ENCODE peak calls at places on chromosomes 3 and 15, in nine cellular contexts. O is foreskin fibroblast; S is NCI-H748 treated with DMSO at 0.1 percent for 48 hours; G is Ammon's horn; C is aorta; W is stimulated activated CD8-positive, alpha-beta memory T cell treated with anti-CD3 and anti-CD28 coated beads, Interleukin-7, amount 100 ng/mL, for 48 hours; V is GOT3; K is stimulated activated CD4-positive, alpha-beta T cell treated with anti-CD3 and anti-CD28 coated beads, Interleukin-15, amount 100 ng/mL, for 1 hour; M is Daoy. T is an unnamed sample.

GRCh38 chr3:182083112-182083511 is 371.4 kb downstream of the SOX2 start:
- DNase-seq in K (no peak), W (no peak), C (no peak), S (no peak), G (no peak), M (peak), O (peak), V (no peak), T (no peak)

GRCh38 chr15:77606142-77607034 is 26.3 kb downstream of the LINGO1 start:
- DNase-seq in V (no peak), C (no peak), W (no peak), M (peak), S (no peak), O (no peak), K (no peak), G (no peak), T (no peak)

GRCh38 chr3:14231998-14232501 is 53.4 kb downstream of the LSM3 start:
- DNase-seq in W (no peak), C (no peak), M (no peak), V (no peak), O (peak), G (no peak), S (no peak), K (no peak), T (no peak)

GRCh38 chr3:132561003-132561402 is 36.1 kb upstream of the ACKR4 start:
- DNase-seq in V (no peak), S (no peak), K (no peak), O (no peak), C (no peak), G (no peak), M (no peak), W (no peak), T (no peak)

GRCh38 chr3:100260081-100260684 is 609 bp upstream of the TBC1D23 start:
- DNase-seq in W (no peak), C (peak), M (peak), S (no peak), G (peak), K (no peak), V (no peak), O (no peak), T (peak)

GRCh38 chr3:13189639-13190375 is 116.6 kb upstream of the IQSEC1 start:
- DNase-seq in W (no peak), O (peak), S (no peak), M (peak), K (no peak), V (no peak), G (no peak), C (no peak), T (no peak)

GRCh38 chr3:74410276-74410941 is 204.1 kb downstream of the CNTN3 start:
- DNase-seq in K (no peak), O (no peak), V (no peak), M (no peak), C (no peak), S (no peak), G (no peak), W (no peak), T (no peak)

GRCh38 chr15:32669870-32670623 is 28.5 kb downstream of the SCG5 start:
- DNase-seq in W (no peak), O (peak), M (no peak), G (peak), K (no peak), S (no peak), V (no peak), C (no peak), T (peak)

GRCh38 chr3:172522871-172523818 is at the start of gene TNFSF10:
- DNase-seq in K (peak), O (no peak), V (no peak), C (peak), S (no peak), M (peak), G (peak), W (peak), T (no peak)

GRCh38 chr3:43246956-43247355 is 39.4 kb upstream of the SNRK start:
- DNase-seq in M (no peak), W (no peak), C (no peak), G (no peak), O (no peak), V (no peak), K (no peak), S (no peak), T (no peak)

GRCh38 chr3:55557549-55557948 is 70.4 kb upstream of the WNT5A start:
- DNase-seq in W (no peak), M (no peak), S (no peak), G (no peak), C (no peak), K (no peak), V (no peak), O (no peak), T (no peak)

GRCh38 chr3:67783281-67784250 is 129.2 kb upstream of the SUCLG2 start:
- DNase-seq in V (no peak), S (no peak), C (no peak), K (no peak), W (no peak), G (no peak), M (no peak), O (peak), T (no peak)

GRCh38 chr3:154191520-154191919 is 70.3 kb downstream of the ARHGEF26 start:
- DNase-seq in S (no peak), G (no peak), O (no peak), V (no peak), K (no peak), M (no peak), C (no peak), W (no peak), T (no peak)

GRCh38 chr3:183884097-183884436 is 613 bp downstream of the PARL start:
- DNase-seq in K (no peak), O (no peak), W (no peak), G (no peak), M (no peak), S (no peak), V (no peak), C (no peak), T (no peak)

GRCh38 chr3:175146258-175146657 is 287.1 kb downstream of the NAALADL2 start:
- DNase-seq in G (peak), K (no peak), S (no peak), M (no peak), O (peak), W (no peak), V (no peak), C (no peak), T (no peak)

GRCh38 chr3:131713416-131714118 is 210.8 kb upstream of the MRPL3 start:
- DNase-seq in W (no peak), G (no peak), V (no peak), K (no peak), M (no peak), O (no peak), C (no peak), S (no peak), T (no peak)

GRCh38 chr3:183291511-183292031 is 38.5 kb downstream of the B3GNT5 start:
- DNase-seq in O (no peak), W (no peak), M (no peak), G (no peak), V (no peak), K (no peak), C (no peak), S (no peak), T (no peak)

GRCh38 chr15:25679964-25680658 is 183.0 kb downstream of the ATP10A start:
- DNase-seq in O (no peak), S (no peak), V (no peak), M (no peak), K (no peak), G (no peak), W (no peak), C (no peak), T (no peak)

GRCh38 chr15:48469271-48469670 is 138.0 kb downstream of the DUT start:
- DNase-seq in V (no peak), S (no peak), C (no peak), K (no peak), O (no peak), G (no peak), M (no peak), W (no peak), T (no peak)

GRCh38 chr3:23735575-23736326 is 70.0 kb upstream of the UBE2E1 start:
- DNase-seq in O (no peak), S (no peak), C (no peak), G (peak), K (no peak), W (no peak), V (no peak), M (no peak), T (peak)

GRCh38 chr15:60745469-60745971 is 266.6 kb upstream of the ICE2 start:
- DNase-seq in W (no peak), S (no peak), C (peak), O (peak), V (no peak), K (no peak), G (no peak), M (no peak), T (no peak)

GRCh38 chr3:128448491-128448890 is 18.2 kb downstream of the DNAJB8 start:
- DNase-seq in O (no peak), M (no peak), W (no peak), S (no peak), V (no peak), C (no peak), G (no peak), K (no peak), T (no peak)

GRCh38 chr3:173584093-173584833 is 186.7 kb downstream of the NLGN1 start:
- DNase-seq in O (peak), V (no peak), M (peak), G (peak), W (no peak), S (peak), C (no peak), K (no peak), T (no peak)

GRCh38 chr3:189049458-189050231 is 122.1 kb upstream of the TPRG1 start:
- DNase-seq in V (no peak), O (no peak), S (no peak), G (no peak), K (peak), M (no peak), C (no peak), W (no peak), T (no peak)

GRCh38 chr3:146177072-146177936 is 16.3 kb upstream of the PLOD2 start:
- DNase-seq in S (no peak), G (no peak), K (no peak), V (peak), C (no peak), O (no peak), W (no peak), M (no peak), T (no peak)

GRCh38 chr15:40111888-40112287 is 3.2 kb upstream of the BMF start:
- DNase-seq in O (no peak), M (no peak), S (no peak), W (no peak), C (no peak), K (no peak), V (no peak), G (no peak), T (no peak)

GRCh38 chr3:152222327-152222726 is 46.4 kb upstream of the MBNL1 start:
- DNase-seq in G (no peak), K (no peak), W (no peak), O (peak), V (no peak), M (no peak), C (no peak), S (no peak), T (no peak)

GRCh38 chr15:30859091-30859874 is 44.4 kb upstream of the FAN1 start:
- DNase-seq in W (no peak), G (peak), C (no peak), O (peak), V (no peak), S (no peak), M (peak), K (no peak), T (no peak)

GRCh38 chr3:141663993-141664392 is 74.1 kb upstream of the RNF7 start:
- DNase-seq in O (peak), S (no peak), W (no peak), C (no peak), G (no peak), V (no peak), K (no peak), M (peak), T (no peak)

GRCh38 chr3:14204605-14205284 is 26.1 kb downstream of the LSM3 start:
- DNase-seq in M (no peak), V (no peak), W (no peak), O (peak), S (no peak), G (no peak), K (no peak), C (no peak), T (no peak)

GRCh38 chr3:194065119-194065392 is 70.9 kb upstream of the HES1 start:
- DNase-seq in C (no peak), V (no peak), M (no peak), W (no peak), G (no peak), K (no peak), S (no peak), O (no peak), T (no peak)

GRCh38 chr3:162295323-162295983 is 798.8 kb downstream of the OTOL1 start:
- DNase-seq in C (no peak), O (peak), K (no peak), G (no peak), W (no peak), M (peak), S (no peak), V (no peak), T (no peak)

GRCh38 chr3:28791713-28792255 is 443.2 kb upstream of the AZI2 start:
- DNase-seq in G (no peak), O (no peak), S (peak), W (no peak), C (no peak), K (no peak), M (peak), V (no peak), T (peak)

GRCh38 chr3:133792171-133792763 is 13.3 kb upstream of the SRPRB start:
- DNase-seq in S (no peak), C (no peak), K (no peak), M (no peak), O (no peak), G (no peak), V (no peak), W (no peak), T (no peak)

T was measured in brain pericyte.